ENCODE peak calls at places on chromosomes 16 and 17, in eight cellular contexts. D, L, F, W, B, C, R and S are unnamed samples.

GRCh38 chr17:50909765-50910661 is 43.9 kb upstream of the TOB1 start:
- DNase-seq in D (no peak), L (no peak), F (no peak), W (no peak), B (no peak), C (no peak), R (no peak), S (no peak)

GRCh38 chr17:9381068-9381467 is 194.6 kb downstream of the STX8 start:
- DNase-seq in D (no peak), L (no peak), F (no peak), W (no peak), B (no peak), C (no peak), R (no peak), S (no peak)

GRCh38 chr16:19119564-19119963 is 5.8 kb downstream of the ITPRIPL2 start:
- DNase-seq in D (no peak), L (no peak), F (no peak), W (peak; percentile 15), B (no peak), C (no peak), R (peak; percentile 69), S (no peak)

GRCh38 chr16:85555549-85556455 is 57.3 kb upstream of the GSE1 start:
- DNase-seq in D (peak; percentile 78), L (no peak), F (peak; percentile 73), W (peak; percentile 50), B (peak; percentile 75), C (no peak), R (peak; percentile 42), S (peak; percentile 49)

GRCh38 chr16:1103649-1104005 is 7.6 kb upstream of the C1QTNF8 start:
- DNase-seq in D (no peak), L (no peak), F (no peak), W (no peak), B (no peak), C (no peak), R (no peak), S (no peak)

GRCh38 chr17:50425682-50426471 is at the start of gene ACSF2:
- DNase-seq in D (peak; percentile 72), L (peak; percentile 93), F (peak; percentile 85), W (peak; percentile 67), B (peak; percentile 90), C (peak; percentile 66), R (peak; percentile 71), S (peak; percentile 82)

GRCh38 chr17:34665150-34665802 is 85.9 kb downstream of the TMEM132E start:
- DNase-seq in D (no peak), L (no peak), F (no peak), W (peak; percentile 3), B (no peak), C (no peak), R (no peak), S (no peak)

GRCh38 chr17:48930435-48930873 is 14.2 kb downstream of the SNF8 start:
- DNase-seq in D (no peak), L (no peak), F (no peak), W (no peak), B (no peak), C (no peak), R (no peak), S (no peak)

GRCh38 chr17:82602986-82603385 is 45.3 kb downstream of the WDR45B start:
- DNase-seq in D (no peak), L (no peak), F (no peak), W (no peak), B (no peak), C (no peak), R (no peak), S (no peak)

GRCh38 chr17:73311781-73312641 is at the start of gene CDC42EP4:
- DNase-seq in D (peak; percentile 97), L (peak; percentile 98), F (peak; percentile 96), W (no peak), B (peak; percentile 98), C (peak; percentile 97), R (peak; percentile 95), S (peak; percentile 96)

GRCh38 chr16:1057252-1057932 is 15.2 kb upstream of the SSTR5 start:
- DNase-seq in D (peak; percentile 66), L (no peak), F (no peak), W (no peak), B (no peak), C (peak; percentile 64), R (peak; percentile 57), S (no peak)

GRCh38 chr16:52912565-52913173 is 140.0 kb downstream of the CHD9NB start:
- DNase-seq in D (peak; percentile 76), L (no peak), F (peak; percentile 67), W (peak; percentile 64), B (peak; percentile 66), C (peak; percentile 80), R (peak; percentile 79), S (peak; percentile 33)

GRCh38 chr16:2753523-2754020 is 1.1 kb downstream of the SRRM2 start:
- DNase-seq in D (no peak), L (no peak), F (peak; percentile 27), W (peak; percentile 21), B (no peak), C (peak; percentile 35), R (no peak), S (no peak)

GRCh38 chr17:67139289-67139688 is 94.9 kb downstream of the CACNG1 start:
- DNase-seq in D (no peak), L (no peak), F (no peak), W (no peak), B (no peak), C (no peak), R (no peak), S (no peak)

GRCh38 chr17:78962345-78962983 is 17.3 kb downstream of the LGALS3BP start:
- DNase-seq in D (no peak), L (no peak), F (no peak), W (no peak), B (no peak), C (no peak), R (no peak), S (no peak)

GRCh38 chr17:40312893-40313659 is 4.1 kb downstream of the RARA start:
- DNase-seq in D (no peak), L (no peak), F (no peak), W (no peak), B (no peak), C (no peak), R (no peak), S (peak; percentile 3)
- TF ChIP-seq CTCF in D (no peak), L (no peak), F (no peak), W (no peak), B (no peak), C (no peak), R (no peak), S (no peak)

GRCh38 chr16:82732461-82732860 is 105.7 kb downstream of the CDH13 start:
- DNase-seq in D (no peak), L (no peak), F (no peak), W (no peak), B (no peak), C (no peak), R (no peak), S (no peak)

GRCh38 chr16:82726306-82726705 is 99.5 kb downstream of the CDH13 start:
- DNase-seq in D (no peak), L (no peak), F (no peak), W (no peak), B (no peak), C (no peak), R (no peak), S (no peak)

GRCh38 chr16:82728901-82729300 is 102.1 kb downstream of the CDH13 start:
- DNase-seq in D (no peak), L (no peak), F (no peak), W (peak; percentile 1), B (no peak), C (no peak), R (no peak), S (no peak)

GRCh38 chr16:82735176-82735575 is 108.4 kb downstream of the CDH13 start:
- DNase-seq in D (no peak), L (no peak), F (no peak), W (no peak), B (no peak), C (no peak), R (no peak), S (no peak)

GRCh38 chr16:82730901-82731300 is 104.1 kb downstream of the CDH13 start:
- DNase-seq in D (no peak), L (no peak), F (no peak), W (no peak), B (no peak), C (no peak), R (no peak), S (no peak)
- H3K9me3 ChIP-seq in D (no peaks in the 10 kb centered on the region), L (no peaks in the 10 kb centered on the region), F (peaks cover 8% of the 10 kb centered on the region), W (no peaks in the 10 kb centered on the region), B (no peaks in the 10 kb centered on the region), C (no peaks in the 10 kb centered on the region), R (no peaks in the 10 kb centered on the region), S (peaks cover 12% of the 10 kb centered on the region)

GRCh38 chr16:88895335-88895734 is 28.9 kb upstream of the PABPN1L start:
- DNase-seq in D (no peak), L (no peak), F (no peak), W (no peak), B (no peak), C (no peak), R (no peak), S (no peak)

GRCh38 chr16:88893127-88893968 is 26.9 kb upstream of the PABPN1L start:
- DNase-seq in D (no peak), L (no peak), F (no peak), W (no peak), B (no peak), C (no peak), R (no peak), S (no peak)

GRCh38 chr16:88896238-88897065 is 30.0 kb upstream of the PABPN1L start:
- DNase-seq in D (no peak), L (no peak), F (no peak), W (no peak), B (no peak), C (no peak), R (no peak), S (no peak)

GRCh38 chr16:88892065-88892464 is 25.6 kb upstream of the PABPN1L start:
- DNase-seq in D (no peak), L (no peak), F (no peak), W (no peak), B (no peak), C (no peak), R (no peak), S (no peak)

GRCh38 chr16:88894681-88895300 is 28.3 kb upstream of the PABPN1L start:
- DNase-seq in D (no peak), L (no peak), F (no peak), W (no peak), B (no peak), C (no peak), R (no peak), S (no peak)
- H3K4me3 ChIP-seq in D (no peak overlapping the region), L (no peak overlapping the region), F (no peak overlapping the region), W (no peak overlapping the region), B (no peak overlapping the region), C (no peak overlapping the region), R (no peak overlapping the region), S (no peak overlapping the region)

DNA sequence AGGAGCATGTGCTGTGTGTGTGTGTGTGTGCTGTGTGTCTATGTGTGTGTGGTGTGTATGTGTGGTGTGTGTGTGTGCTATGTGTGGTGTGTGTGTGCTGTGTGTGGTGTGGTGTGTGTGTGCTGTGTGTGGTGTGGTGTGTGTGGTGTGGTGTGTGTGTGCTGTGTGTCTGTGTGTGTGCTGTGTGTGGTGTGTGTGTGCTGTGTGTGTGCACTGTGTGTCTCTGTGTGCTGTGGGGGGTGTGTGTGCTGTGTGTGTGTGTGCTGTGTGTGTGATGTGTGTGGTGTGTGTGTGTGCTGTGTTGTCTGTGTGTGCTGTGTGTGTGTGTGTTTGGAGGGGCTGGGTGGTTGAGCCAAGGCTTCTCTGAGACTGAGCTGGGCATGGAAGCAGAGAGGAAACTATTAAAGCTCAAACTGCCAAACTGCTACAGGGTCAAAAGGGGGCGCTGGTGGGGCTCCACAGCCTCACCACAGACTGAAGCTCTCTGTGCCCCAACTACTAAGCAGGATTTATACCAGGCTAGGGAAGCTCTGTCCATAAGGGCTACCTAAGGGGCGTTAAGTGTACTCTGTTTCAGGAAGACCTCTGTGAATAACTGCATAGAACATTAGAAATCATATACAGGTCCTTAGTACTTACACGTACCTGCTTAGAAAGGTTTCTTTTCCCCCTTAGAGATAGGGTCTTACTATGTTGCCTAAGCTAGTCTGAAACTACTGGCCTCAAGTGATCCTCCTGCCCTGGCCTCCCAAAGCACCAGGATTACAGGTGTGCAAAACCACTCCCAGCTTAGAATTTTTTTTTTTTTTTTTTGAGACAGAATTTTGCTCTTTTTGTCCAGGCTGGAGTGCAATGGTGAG is 27.8 kb upstream of the GHDC start:
- DNase-seq in D (peak; percentile 38), L (no peak), F (peak; percentile 63), W (peak; percentile 66), B (no peak), C (peak; percentile 71), R (peak; percentile 35), S (no peak)
- TF ChIP-seq CTCF in D (peak; percentile 40), L (peak; percentile 43), F (peak; percentile 55), W (peak; percentile 87), B (peak; percentile 57), C (peak; percentile 77), R (peak; percentile 62), S (no peak)